ENCODE peak calls at places on chromosomes 3 and 15, in ten cellular contexts. U, W, Y, A, T, B, J, L, I and X are unnamed samples.

GRCh38 chr15:70251246-70251990 is 153.7 kb upstream of the TLE3 start:
- DNase-seq in U (no peak), W (no peak), Y (no peak), A (no peak), T (no peak), B (no peak), J (no peak), L (no peak), I (no peak), X (no peak)

GRCh38 chr3:196868297-196868661 is 559 bp downstream of the SENP5 start:
- DNase-seq in U (peak; percentile 30), W (peak; percentile 45), Y (peak; percentile 45), A (peak; percentile 23), T (peak; percentile 47), B (peak; percentile 31), J (peak; percentile 54), L (no peak), I (peak; percentile 15), X (peak; percentile 23)

GRCh38 chr3:85576091-85576690 is 617.4 kb downstream of the CADM2 start:
- DNase-seq in U (peak; percentile 59), W (peak; percentile 61), Y (peak; percentile 44), A (peak; percentile 31), T (peak; percentile 67), B (peak; percentile 34), J (peak; percentile 25), L (peak; percentile 10), I (peak; percentile 13), X (peak; percentile 56)

GRCh38 chr15:44798815-44799214 is 62.5 kb downstream of the TRIM69 start:
- DNase-seq in U (no peak), W (no peak), Y (no peak), A (no peak), T (peak; percentile 19), B (no peak), J (peak; percentile 13), L (no peak), I (peak; percentile 2), X (no peak)

GRCh38 chr15:69468241-69469121 is 15.9 kb downstream of the RPLP1 start:
- DNase-seq in U (peak; percentile 81), W (peak; percentile 97), Y (peak; percentile 87), A (no peak), T (peak; percentile 72), B (peak; percentile 68), J (peak; percentile 89), L (peak; percentile 15), I (no peak), X (no peak)

GRCh38 chr3:132660056-132660744 is at the start of gene UBA5:
- DNase-seq in U (peak; percentile 78), W (peak; percentile 77), Y (peak; percentile 61), A (peak; percentile 74), T (peak; percentile 82), B (peak; percentile 69), J (peak; percentile 78), L (peak; percentile 59), I (peak; percentile 56), X (peak; percentile 81)

GRCh38 chr3:5651351-5651750 is 463.8 kb downstream of the EDEM1 start:
- DNase-seq in U (no peak), W (no peak), Y (no peak), A (no peak), T (no peak), B (no peak), J (no peak), L (no peak), I (no peak), X (no peak)

GRCh38 chr3:9408061-9408460 is 10.6 kb downstream of the SETD5 start:
- DNase-seq in U (no peak), W (no peak), Y (no peak), A (no peak), T (no peak), B (no peak), J (no peak), L (no peak), I (no peak), X (no peak)

GRCh38 chr3:152253514-152253913 is 15.2 kb upstream of the MBNL1 start:
- DNase-seq in U (no peak), W (no peak), Y (no peak), A (no peak), T (no peak), B (no peak), J (no peak), L (no peak), I (no peak), X (no peak)

GRCh38 chr3:22980346-22980745 is 222.8 kb upstream of the UBE2E2 start:
- DNase-seq in U (no peak), W (no peak), Y (no peak), A (no peak), T (no peak), B (no peak), J (peak; percentile 9), L (no peak), I (no peak), X (no peak)

GRCh38 chr3:157471051-157471450 is 32.2 kb downstream of the VEPH1 start:
- DNase-seq in U (no peak), W (no peak), Y (no peak), A (no peak), T (no peak), B (no peak), J (no peak), L (no peak), I (no peak), X (no peak)

GRCh38 chr15:62360286-62360685 is 195.2 kb upstream of the C2CD4B start:
- DNase-seq in U (no peak), W (no peak), Y (peak; percentile 83), A (no peak), T (no peak), B (no peak), J (no peak), L (no peak), I (no peak), X (no peak)

GRCh38 chr15:91478717-91479191 is 374.8 kb upstream of the SLCO3A1 start:
- DNase-seq in U (no peak), W (no peak), Y (no peak), A (no peak), T (no peak), B (no peak), J (no peak), L (peak; percentile 68), I (no peak), X (no peak)

GRCh38 chr3:141877911-141878310 is 1.5 kb downstream of the ATP1B3 start:
- DNase-seq in U (no peak), W (peak; percentile 29), Y (no peak), A (no peak), T (peak; percentile 38), B (no peak), J (peak; percentile 64), L (no peak), I (peak; percentile 29), X (peak; percentile 64)

GRCh38 chr3:87987952-87988351 is 70.9 kb downstream of the CGGBP1 start:
- DNase-seq in U (no peak), W (no peak), Y (no peak), A (no peak), T (no peak), B (no peak), J (peak; percentile 3), L (no peak), I (no peak), X (no peak)

GRCh38 chr15:52208306-52208946 is 17.2 kb upstream of the GNB5 start:
- DNase-seq in U (peak; percentile 86), W (peak; percentile 60), Y (peak; percentile 19), A (no peak), T (peak; percentile 83), B (peak; percentile 70), J (peak; percentile 68), L (peak; percentile 67), I (peak; percentile 81), X (peak; percentile 79)

GRCh38 chr15:77032052-77032646 is 37.2 kb downstream of the PSTPIP1 start:
- DNase-seq in U (peak; percentile 2), W (no peak), Y (no peak), A (no peak), T (no peak), B (no peak), J (no peak), L (no peak), I (no peak), X (no peak)